ENCODE peak calls at places on chromosome 14, in five cellular contexts. One of them, this sample, is unnamed.

GRCh38 chr14:36367985-36368774 is 47.7 kb upstream of the MBIP start:
- DNase-seq in ovary: no peak
- DNase-seq in tibial nerve: no peak
- DNase-seq in MM.1S: no peak
- DNase-seq in mucosa of descending colon: no peak
- DNase-seq in this sample: no peak

GRCh38 chr14:77589099-77589498 is 27.3 kb downstream of the SPTLC2 start:
- DNase-seq in ovary: no peak
- DNase-seq in tibial nerve: no peak
- DNase-seq in MM.1S: no peak
- DNase-seq in mucosa of descending colon: no peak
- DNase-seq in this sample: no peak

GRCh38 chr14:95142208-95142607 is 15.1 kb downstream of the DICER1 start:
- DNase-seq in ovary: no peak
- DNase-seq in tibial nerve: no peak
- DNase-seq in MM.1S: no peak
- DNase-seq in mucosa of descending colon: no peak
- DNase-seq in this sample: no peak

GRCh38 chr14:100108042-100108825 is 43.0 kb downstream of the EVL start:
- DNase-seq in ovary: peak; percentile 73
- DNase-seq in tibial nerve: peak; percentile 70
- DNase-seq in MM.1S: peak; percentile 36
- DNase-seq in mucosa of descending colon: peak; percentile 90
- DNase-seq in this sample: no peak

GRCh38 chr14:92039073-92039719 is 663 bp downstream of the TRIP11 start:
- DNase-seq in ovary: peak; percentile 48
- DNase-seq in tibial nerve: no peak
- DNase-seq in MM.1S: no peak
- DNase-seq in mucosa of descending colon: no peak
- DNase-seq in this sample: peak; percentile 18

GRCh38 chr14:68937790-68938514 is 41.1 kb downstream of the ACTN1 start:
- DNase-seq in ovary: no peak
- DNase-seq in tibial nerve: peak; percentile 31
- DNase-seq in MM.1S: no peak
- DNase-seq in mucosa of descending colon: peak; percentile 83
- DNase-seq in this sample: no peak

GRCh38 chr14:75341639-75342038 is 63.0 kb downstream of the FOS start:
- DNase-seq in ovary: no peak
- DNase-seq in tibial nerve: no peak
- DNase-seq in MM.1S: no peak
- DNase-seq in mucosa of descending colon: no peak
- DNase-seq in this sample: no peak

GRCh38 chr14:99574099-99574880 is 29.7 kb downstream of the CCDC85C start:
- DNase-seq in ovary: peak; percentile 87
- DNase-seq in tibial nerve: peak; percentile 38
- DNase-seq in MM.1S: no peak
- DNase-seq in mucosa of descending colon: peak; percentile 74
- DNase-seq in this sample: peak; percentile 50

GRCh38 chr14:104112609-104113571 is 25.5 kb upstream of the KIF26A start:
- DNase-seq in ovary: no peak
- DNase-seq in tibial nerve: no peak
- DNase-seq in MM.1S: no peak
- DNase-seq in mucosa of descending colon: no peak
- DNase-seq in this sample: no peak

GRCh38 chr14:91830777-91831176 is 36.6 kb downstream of the TC2N start:
- DNase-seq in ovary: no peak
- DNase-seq in tibial nerve: no peak
- DNase-seq in MM.1S: no peak
- DNase-seq in mucosa of descending colon: peak; percentile 76
- DNase-seq in this sample: no peak

GRCh38 chr14:56794088-56794556 is 16.2 kb downstream of the OTX2 start:
- DNase-seq in ovary: no peak
- DNase-seq in tibial nerve: no peak
- DNase-seq in MM.1S: no peak
- DNase-seq in mucosa of descending colon: no peak
- DNase-seq in this sample: no peak

GRCh38 chr14:77406718-77407117 is 16.6 kb downstream of the NOXRED1 start:
- DNase-seq in ovary: no peak
- DNase-seq in tibial nerve: no peak
- DNase-seq in MM.1S: no peak
- DNase-seq in mucosa of descending colon: no peak
- DNase-seq in this sample: no peak

GRCh38 chr14:102407258-102407657 is 44.5 kb downstream of the TECPR2 start:
- DNase-seq in ovary: no peak
- DNase-seq in tibial nerve: no peak
- DNase-seq in MM.1S: no peak
- DNase-seq in mucosa of descending colon: no peak
- DNase-seq in this sample: no peak

DNA sequence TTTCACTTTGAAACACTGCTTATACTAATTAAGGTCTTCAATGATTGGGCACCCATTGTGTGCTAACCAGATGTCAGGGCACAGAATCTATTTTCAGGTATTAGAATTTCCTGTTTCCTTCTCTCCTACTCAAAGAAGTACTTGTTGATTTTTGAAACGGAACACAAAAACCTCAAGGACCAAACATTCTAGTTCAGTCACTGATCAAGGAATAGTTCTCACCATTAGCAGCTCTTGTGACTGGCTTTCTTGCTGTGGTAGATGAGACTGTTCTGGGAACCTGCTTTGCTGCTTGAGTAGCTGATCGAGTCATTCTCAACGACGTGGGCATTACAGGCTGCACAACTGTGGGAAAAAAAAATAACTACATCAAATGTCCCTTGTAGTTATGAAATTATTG is 11.0 kb downstream of the DLGAP5 start:
- DNase-seq in ovary: no peak
- DNase-seq in tibial nerve: no peak
- DNase-seq in MM.1S: peak; percentile 59
- DNase-seq in mucosa of descending colon: no peak
- DNase-seq in this sample: no peak
- H3K36me3 ChIP-seq in ovary: no peaks in the 10 kb centered on the region
- H3K36me3 ChIP-seq in tibial nerve: no peaks in the 10 kb centered on the region
- H3K36me3 ChIP-seq in MM.1S: no peaks in the 10 kb centered on the region
- H3K36me3 ChIP-seq in mucosa of descending colon: no peaks in the 10 kb centered on the region
- H3K36me3 ChIP-seq in this sample: no peaks in the 10 kb centered on the region

GRCh38 chr14:78933948-78934524 is 763.9 kb downstream of the NRXN3 start:
- DNase-seq in ovary: no peak
- DNase-seq in tibial nerve: no peak
- DNase-seq in MM.1S: no peak
- DNase-seq in mucosa of descending colon: peak; percentile 4
- DNase-seq in this sample: no peak
- TF ChIP-seq CTCF in ovary: no peak
- TF ChIP-seq CTCF in tibial nerve: peak; percentile 29
- TF ChIP-seq CTCF in MM.1S: peak; percentile 28
- TF ChIP-seq CTCF in mucosa of descending colon: no peak
- TF ChIP-seq CTCF in this sample: peak; percentile 59

DNA sequence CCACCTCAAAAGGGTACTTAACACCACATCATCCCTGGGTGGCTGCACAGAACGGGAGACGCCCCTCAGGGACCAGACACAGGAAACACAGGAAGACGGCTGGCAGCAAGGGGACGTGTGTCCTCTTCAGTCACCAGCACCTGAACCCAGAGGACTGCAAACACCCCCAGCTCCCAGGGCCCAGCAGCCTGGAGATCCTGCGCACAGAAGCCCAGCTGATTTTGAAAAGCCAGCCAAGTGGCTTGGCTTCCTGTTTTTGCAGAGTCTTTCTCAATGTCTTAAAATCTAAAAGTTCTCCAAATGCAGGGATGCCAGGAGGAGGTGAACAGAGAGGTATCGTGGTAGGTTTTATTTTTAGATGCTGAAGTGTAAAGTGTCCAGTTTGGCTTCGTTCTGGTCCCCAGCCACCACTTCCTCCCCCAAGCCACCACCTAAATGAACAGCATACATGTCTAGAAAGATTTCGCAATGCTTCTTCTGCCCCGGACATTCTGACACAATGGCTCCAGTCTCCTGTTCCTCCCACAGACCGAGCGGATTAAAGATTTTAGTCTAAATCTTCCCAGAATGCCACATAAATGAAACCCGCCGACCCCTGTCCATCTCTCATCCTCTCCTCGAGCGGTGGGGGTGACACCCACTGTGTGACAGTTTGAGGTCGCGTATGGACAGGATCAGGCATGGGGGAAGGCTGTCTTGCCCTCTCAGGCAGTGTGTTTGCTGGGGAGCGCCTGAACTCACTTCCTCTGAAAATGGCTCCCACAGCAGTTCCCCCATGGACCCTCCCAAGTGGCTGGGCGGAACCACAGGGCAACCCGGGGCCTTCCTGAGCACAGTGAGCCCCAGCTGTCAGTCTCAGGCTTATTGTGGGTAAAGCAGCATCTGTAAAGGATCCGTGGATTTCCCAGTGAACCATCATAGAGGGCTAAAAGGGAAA is 41.6 kb downstream of the ITPK1 start:
- DNase-seq in ovary: no peak
- DNase-seq in tibial nerve: no peak
- DNase-seq in MM.1S: no peak
- DNase-seq in mucosa of descending colon: no peak
- DNase-seq in this sample: no peak
- H3K4me3 ChIP-seq in ovary: no peak overlapping the region
- H3K4me3 ChIP-seq in tibial nerve: no peak overlapping the region
- H3K4me3 ChIP-seq in MM.1S: no peak overlapping the region
- H3K4me3 ChIP-seq in mucosa of descending colon: no peak overlapping the region
- H3K4me3 ChIP-seq in this sample: no peak overlapping the region

GRCh38 chr14:63388766-63389431 is 70.2 kb upstream of the GPHB5 start:
- DNase-seq in ovary: peak; percentile 33
- DNase-seq in tibial nerve: peak; percentile 28
- DNase-seq in MM.1S: peak; percentile 25
- DNase-seq in mucosa of descending colon: peak; percentile 76
- DNase-seq in this sample: no peak
- H3K36me3 ChIP-seq in ovary: no peaks in the 10 kb centered on the region
- H3K36me3 ChIP-seq in tibial nerve: peaks cover 79% of the 10 kb centered on the region
- H3K36me3 ChIP-seq in MM.1S: no peaks in the 10 kb centered on the region
- H3K36me3 ChIP-seq in mucosa of descending colon: no peaks in the 10 kb centered on the region
- H3K36me3 ChIP-seq in this sample: peaks cover 7% of the 10 kb centered on the region

GRCh38 chr14:81931828-81932227 is 398.2 kb upstream of the SEL1L start:
- DNase-seq in ovary: no peak
- DNase-seq in tibial nerve: no peak
- DNase-seq in MM.1S: no peak
- DNase-seq in mucosa of descending colon: no peak
- DNase-seq in this sample: no peak

GRCh38 chr14:81927069-81927468 is 393.4 kb upstream of the SEL1L start:
- DNase-seq in ovary: no peak
- DNase-seq in tibial nerve: no peak
- DNase-seq in MM.1S: peak; percentile 14
- DNase-seq in mucosa of descending colon: no peak
- DNase-seq in this sample: no peak
- TF ChIP-seq CTCF in ovary: no peak
- TF ChIP-seq CTCF in tibial nerve: peak; percentile 11
- TF ChIP-seq CTCF in MM.1S: peak; percentile 33
- TF ChIP-seq CTCF in mucosa of descending colon: no peak
- TF ChIP-seq CTCF in this sample: no peak

GRCh38 chr14:38210587-38211257 is 3.0 kb downstream of the SSTR1 start:
- DNase-seq in ovary: no peak
- DNase-seq in tibial nerve: no peak
- DNase-seq in MM.1S: no peak
- DNase-seq in mucosa of descending colon: peak; percentile 23
- DNase-seq in this sample: no peak

GRCh38 chr14:38211258-38211735 is 3.6 kb downstream of the SSTR1 start:
- DNase-seq in ovary: no peak
- DNase-seq in tibial nerve: no peak
- DNase-seq in MM.1S: no peak
- DNase-seq in mucosa of descending colon: no peak
- DNase-seq in this sample: no peak

GRCh38 chr14:38210168-38210567 is 2.5 kb downstream of the SSTR1 start:
- DNase-seq in ovary: no peak
- DNase-seq in tibial nerve: no peak
- DNase-seq in MM.1S: no peak
- DNase-seq in mucosa of descending colon: peak; percentile 5
- DNase-seq in this sample: no peak

GRCh38 chr14:38209572-38210159 is 2.0 kb downstream of the SSTR1 start:
- DNase-seq in ovary: no peak
- DNase-seq in tibial nerve: no peak
- DNase-seq in MM.1S: no peak
- DNase-seq in mucosa of descending colon: peak; percentile 19
- DNase-seq in this sample: no peak

DNA sequence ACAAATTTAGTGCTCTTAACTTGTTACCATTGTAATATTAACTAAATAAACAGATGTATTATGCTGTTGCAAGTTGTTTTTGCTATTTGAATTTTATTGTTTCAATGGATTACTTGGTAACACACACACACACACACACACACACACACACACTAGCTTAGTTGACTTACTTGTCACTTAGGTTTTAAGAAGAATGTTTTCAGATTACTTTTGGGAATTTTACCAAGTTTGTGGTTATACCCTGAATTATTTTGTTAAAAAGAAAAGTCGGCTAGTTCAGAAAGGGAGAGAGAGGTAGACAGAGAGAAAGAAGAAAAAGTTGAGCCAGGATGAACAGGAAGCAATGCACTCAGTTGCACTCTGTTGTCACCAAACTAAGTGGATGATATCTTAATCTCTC is 5.3 kb downstream of the SSTR1 start:
- DNase-seq in ovary: no peak
- DNase-seq in tibial nerve: no peak
- DNase-seq in MM.1S: no peak
- DNase-seq in mucosa of descending colon: no peak
- DNase-seq in this sample: no peak
- H3K4me3 ChIP-seq in ovary: no peak overlapping the region
- H3K4me3 ChIP-seq in tibial nerve: no peak overlapping the region
- H3K4me3 ChIP-seq in MM.1S: no peak overlapping the region
- H3K4me3 ChIP-seq in mucosa of descending colon: no peak overlapping the region
- H3K4me3 ChIP-seq in this sample: no peak overlapping the region

GRCh38 chr14:71070169-71070568 is 162.9 kb downstream of the PCNX1 start:
- DNase-seq in ovary: no peak
- DNase-seq in tibial nerve: no peak
- DNase-seq in MM.1S: no peak
- DNase-seq in mucosa of descending colon: no peak
- DNase-seq in this sample: no peak
- H3K36me3 ChIP-seq in ovary: no peaks in the 10 kb centered on the region
- H3K36me3 ChIP-seq in tibial nerve: peaks cover 82% of the 10 kb centered on the region
- H3K36me3 ChIP-seq in MM.1S: no peaks in the 10 kb centered on the region
- H3K36me3 ChIP-seq in mucosa of descending colon: no peaks in the 10 kb centered on the region
- H3K36me3 ChIP-seq in this sample: peaks cover 4% of the 10 kb centered on the region

GRCh38 chr14:89458713-89459112 is 41.7 kb upstream of the FOXN3 start:
- DNase-seq in ovary: no peak
- DNase-seq in tibial nerve: no peak
- DNase-seq in MM.1S: no peak
- DNase-seq in mucosa of descending colon: no peak
- DNase-seq in this sample: no peak
- TF ChIP-seq CTCF in ovary: no peak
- TF ChIP-seq CTCF in tibial nerve: no peak
- TF ChIP-seq CTCF in MM.1S: no peak
- TF ChIP-seq CTCF in mucosa of descending colon: no peak
- TF ChIP-seq CTCF in this sample: no peak

This sample was measured in BJ.